ENCODE peak calls at places on chromosomes 3 and 15, in four cellular contexts. O is H1, G is HepG2, H is GM12878. I is an unnamed sample.

GRCh38 chr15:32866486-32867312 is 148.9 kb downstream of the GREM1 start:
- DNase-seq in G (peak; percentile 33), O (no peak), H (no peak), I (no peak)

GRCh38 chr3:195119461-195120198 is 151.3 kb downstream of the XXYLT1 start:
- DNase-seq in G (peak; percentile 74), O (peak; percentile 75), H (no peak), I (no peak)

GRCh38 chr3:45026038-45026437 is at the start of gene CLEC3B:
- DNase-seq in G (no peak), H (no peak), O (no peak), I (no peak)

GRCh38 chr15:72534522-72534921 is 60.4 kb downstream of the ARIH1 start:
- DNase-seq in G (no peak), H (no peak), O (no peak), I (no peak)

GRCh38 chr3:89108154-89108553 is 733 bp downstream of the EPHA3 start:
- DNase-seq in G (no peak), H (no peak), O (no peak), I (no peak)

GRCh38 chr3:52742418-52743041 is 28.2 kb downstream of the NEK4 start:
- DNase-seq in O (no peak), H (peak; percentile 15), G (peak; percentile 44), I (peak; percentile 27)

GRCh38 chr3:51501833-51502561 is 2.2 kb upstream of the DCAF1 start:
- DNase-seq in H (peak; percentile 48), G (peak; percentile 68), O (peak; percentile 87), I (peak; percentile 79)

GRCh38 chr15:75206006-75206405 is 4.3 kb downstream of the C15orf39 start:
- DNase-seq in O (no peak), G (no peak), H (no peak), I (no peak)

GRCh38 chr3:105594219-105594618 is 227.5 kb downstream of the ALCAM start:
- DNase-seq in O (no peak), G (no peak), H (no peak), I (no peak)

GRCh38 chr15:60212536-60212935 is 185.2 kb downstream of the ANXA2 start:
- DNase-seq in H (no peak), G (peak; percentile 7), O (peak; percentile 13), I (no peak)

GRCh38 chr15:99104788-99105515 is at the start of gene SYNM:
- DNase-seq in G (peak; percentile 72), H (no peak), O (no peak), I (peak; percentile 85)

GRCh38 chr3:198088421-198088955 is 128.5 kb downstream of the LMLN start:
- DNase-seq in G (no peak), O (no peak), H (no peak), I (no peak)

GRCh38 chr3:188507244-188507720 is 353.3 kb downstream of the LPP start:
- DNase-seq in G (peak; percentile 8), O (no peak), H (no peak), I (no peak)

DNA sequence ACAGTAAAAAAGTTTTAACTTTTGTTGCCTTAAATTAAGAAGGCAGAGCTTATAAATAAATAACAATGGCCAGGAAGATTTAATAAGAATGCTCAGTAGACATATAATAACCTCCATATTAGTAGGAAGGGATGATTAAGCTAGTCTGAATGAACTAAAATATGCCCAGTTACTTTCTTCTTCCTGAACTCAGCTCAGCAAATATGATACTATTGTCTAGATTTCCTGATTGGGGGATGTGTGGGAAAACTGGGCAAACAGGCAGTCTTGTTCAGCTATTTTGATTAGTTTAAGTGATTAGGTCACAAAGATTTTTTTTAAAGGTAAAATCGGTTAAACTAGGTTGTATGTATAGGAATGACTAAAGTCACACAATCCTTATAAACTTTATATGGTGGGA is 167.2 kb upstream of the SLC2A2 start:
- DNase-seq in H (no peak), G (no peak), O (no peak), I (no peak)
- TF ChIP-seq HDAC6 in H (no peak), G (no peak), O (no peak), I (no peak)

DNA sequence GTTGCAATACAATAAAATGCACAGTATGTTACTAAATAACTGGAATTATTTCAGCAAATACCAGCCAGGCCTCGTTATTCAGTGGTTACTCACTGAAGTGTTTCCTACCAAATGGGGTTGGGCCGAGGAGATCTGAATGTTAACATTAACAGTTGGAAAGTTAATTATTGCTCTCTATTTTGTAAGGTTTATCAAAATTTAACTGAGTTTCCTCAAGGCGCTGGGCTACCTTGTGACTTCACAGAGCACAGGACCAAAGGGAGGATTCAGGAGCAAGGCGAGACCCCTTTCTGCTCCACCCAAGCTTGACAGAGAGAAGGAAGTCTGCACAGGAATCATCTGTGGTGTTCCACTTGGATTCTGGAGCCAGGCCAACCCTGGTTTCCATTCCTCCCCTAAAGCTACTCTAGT is 21.6 kb downstream of the ADAMTS9 start:
- DNase-seq in G (no peak), O (no peak), H (no peak), I (no peak)
- TF ChIP-seq HDAC6 in G (no peak), O (no peak), H (no peak), I (no peak)

DNA sequence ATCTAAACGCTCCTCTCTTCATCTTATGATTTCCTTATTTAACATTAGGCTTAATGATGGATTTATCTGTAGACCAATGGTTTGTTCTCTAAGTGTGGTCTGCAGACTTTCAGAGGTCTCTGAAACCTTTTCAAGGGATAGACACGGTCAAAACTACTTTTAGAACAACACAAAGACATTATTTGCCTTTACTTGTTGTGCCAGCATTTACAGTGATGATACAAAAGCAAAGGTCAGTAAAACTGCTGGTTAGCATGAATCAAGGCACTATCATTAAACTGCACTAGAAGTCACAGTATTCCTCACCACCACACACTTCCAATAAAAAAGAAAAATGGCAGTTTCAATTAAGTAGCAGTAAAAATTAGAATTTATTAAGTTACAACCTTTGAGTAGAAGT is 24.4 kb upstream of the IGDCC4 start:
- DNase-seq in O (no peak), H (no peak), G (no peak), I (no peak)
- TF ChIP-seq HDAC6 in O (no peak), H (no peak), G (no peak), I (no peak)

DNA sequence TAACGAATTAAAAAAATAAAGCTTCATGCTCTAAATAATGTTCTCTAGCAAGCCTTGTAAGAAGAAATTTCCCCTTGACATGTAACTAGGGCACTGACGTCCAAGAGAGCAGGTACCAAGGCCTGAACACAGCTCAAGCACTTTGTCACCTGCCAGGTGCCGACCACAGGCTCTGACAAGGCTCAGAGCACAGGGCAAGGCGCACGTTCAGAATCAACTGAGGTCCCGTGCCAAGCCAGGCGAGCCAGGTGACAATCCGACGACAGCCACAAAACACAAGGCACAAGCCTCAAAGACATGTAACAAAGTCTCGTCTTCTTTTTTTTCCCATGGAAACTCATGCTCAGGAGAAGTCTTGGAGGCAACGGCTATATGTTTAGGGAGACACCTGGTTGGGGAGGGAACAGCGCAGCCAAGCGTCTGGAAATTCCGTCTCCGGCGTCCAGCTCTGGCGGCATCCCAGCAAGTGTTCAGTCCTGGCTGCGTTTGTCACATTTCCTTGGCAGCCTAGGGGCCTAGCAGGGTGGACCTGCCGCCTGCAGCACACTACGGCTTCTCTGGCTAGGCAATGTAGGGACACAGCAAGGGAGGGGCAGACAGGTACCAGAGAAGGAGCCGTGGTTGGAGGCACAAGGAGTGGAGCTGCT is 76.7 kb downstream of the ADAMTS17 start:
- DNase-seq in G (no peak), O (no peak), H (no peak), I (no peak)
- TF ChIP-seq HDAC6 in G (no peak), O (no peak), H (no peak), I (no peak)

DNA sequence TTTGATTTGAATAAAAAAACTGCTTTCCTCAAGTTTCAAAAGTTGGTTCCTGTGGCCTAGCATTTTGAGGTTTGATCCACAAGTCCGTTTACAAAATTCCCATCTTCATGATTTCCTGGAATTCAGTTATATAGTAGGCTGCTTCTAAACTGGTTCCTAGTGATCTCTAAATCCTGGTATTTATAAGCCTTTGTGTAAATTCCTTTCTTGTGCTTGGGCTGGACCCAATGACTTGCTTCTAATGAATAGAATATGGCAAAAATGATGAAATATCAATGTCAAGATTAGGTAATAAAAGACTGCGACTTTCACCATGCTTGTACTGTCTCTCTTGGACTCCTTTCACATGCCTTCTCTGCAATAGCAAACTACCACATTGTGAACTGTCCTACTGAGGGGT is 303.7 kb upstream of the TBC1D5 start:
- DNase-seq in G (no peak), O (no peak), H (no peak), I (no peak)
- TF ChIP-seq HDAC6 in G (no peak), O (no peak), H (no peak), I (no peak)

I was measured in K562.